ENCODE peak calls at places on chromosomes 13 and 19, in nine cellular contexts. One of them, this sample, is unnamed. For H3K9me3 and H3K4me1, the result is how much of the 10 kb centered on the place peaks cover.

GRCh38 chr13:26855071-26855470 is 94.5 kb upstream of the GPR12 start:
- DNase-seq in cardiac muscle cell: no peak
- DNase-seq in neural progenitor cell: no peak
- DNase-seq in keratinocyte: no peak
- DNase-seq in heart right ventricle: no peak
- DNase-seq in gastrocnemius medialis: no peak
- DNase-seq in uterus: no peak
- DNase-seq in naive thymus-derived CD4-positive, alpha-beta T cell: no peak
- DNase-seq in RWPE2: no peak
- DNase-seq in this sample: no peak

GRCh38 chr13:32427852-32428580 is at the start of gene N4BP2L1:
- DNase-seq in RWPE2: no peak
- DNase-seq in heart right ventricle: peak
- DNase-seq in naive thymus-derived CD4-positive, alpha-beta T cell: peak
- DNase-seq in uterus: peak
- DNase-seq in neural progenitor cell: peak
- DNase-seq in gastrocnemius medialis: peak
- DNase-seq in keratinocyte: no peak
- DNase-seq in cardiac muscle cell: peak
- DNase-seq in this sample: peak

GRCh38 chr13:109610517-109610916 is 175.9 kb downstream of the IRS2 start:
- DNase-seq in keratinocyte: no peak
- DNase-seq in cardiac muscle cell: peak
- DNase-seq in naive thymus-derived CD4-positive, alpha-beta T cell: peak
- DNase-seq in RWPE2: no peak
- DNase-seq in gastrocnemius medialis: no peak
- DNase-seq in uterus: no peak
- DNase-seq in heart right ventricle: peak
- DNase-seq in neural progenitor cell: peak
- DNase-seq in this sample: peak

GRCh38 chr19:21317821-21318220 is 11.4 kb downstream of the ZNF708 start:
- DNase-seq in gastrocnemius medialis: no peak
- DNase-seq in RWPE2: no peak
- DNase-seq in uterus: no peak
- DNase-seq in heart right ventricle: no peak
- DNase-seq in cardiac muscle cell: no peak
- DNase-seq in neural progenitor cell: no peak
- DNase-seq in naive thymus-derived CD4-positive, alpha-beta T cell: no peak
- DNase-seq in keratinocyte: no peak
- DNase-seq in this sample: no peak

GRCh38 chr13:41603917-41604316 is 146.6 kb downstream of the RGCC start:
- DNase-seq in neural progenitor cell: no peak
- DNase-seq in naive thymus-derived CD4-positive, alpha-beta T cell: no peak
- DNase-seq in keratinocyte: peak
- DNase-seq in heart right ventricle: no peak
- DNase-seq in gastrocnemius medialis: peak
- DNase-seq in cardiac muscle cell: peak
- DNase-seq in RWPE2: no peak
- DNase-seq in uterus: no peak
- DNase-seq in this sample: no peak

GRCh38 chr13:70203661-70204229 is 95.5 kb upstream of the KLHL1 start:
- DNase-seq in neural progenitor cell: peak
- DNase-seq in cardiac muscle cell: no peak
- DNase-seq in heart right ventricle: no peak
- DNase-seq in gastrocnemius medialis: no peak
- DNase-seq in RWPE2: no peak
- DNase-seq in naive thymus-derived CD4-positive, alpha-beta T cell: no peak
- DNase-seq in uterus: no peak
- DNase-seq in keratinocyte: no peak
- DNase-seq in this sample: no peak

GRCh38 chr13:87677334-87678234 is 6.4 kb downstream of the SLITRK5 start:
- DNase-seq in heart right ventricle: no peak
- DNase-seq in gastrocnemius medialis: no peak
- DNase-seq in neural progenitor cell: peak
- DNase-seq in RWPE2: no peak
- DNase-seq in uterus: no peak
- DNase-seq in cardiac muscle cell: no peak
- DNase-seq in keratinocyte: no peak
- DNase-seq in naive thymus-derived CD4-positive, alpha-beta T cell: no peak
- DNase-seq in this sample: no peak

GRCh38 chr13:24208314-24208713 is 47.8 kb downstream of the SPATA13 start:
- DNase-seq in uterus: no peak
- DNase-seq in gastrocnemius medialis: no peak
- DNase-seq in neural progenitor cell: no peak
- DNase-seq in heart right ventricle: no peak
- DNase-seq in RWPE2: no peak
- DNase-seq in cardiac muscle cell: peak
- DNase-seq in naive thymus-derived CD4-positive, alpha-beta T cell: no peak
- DNase-seq in keratinocyte: peak
- DNase-seq in this sample: no peak

GRCh38 chr13:65966991-65967451 is 1263.1 kb downstream of the PCDH9 start:
- DNase-seq in neural progenitor cell: peak
- DNase-seq in gastrocnemius medialis: no peak
- DNase-seq in cardiac muscle cell: peak
- DNase-seq in naive thymus-derived CD4-positive, alpha-beta T cell: no peak
- DNase-seq in uterus: no peak
- DNase-seq in heart right ventricle: no peak
- DNase-seq in keratinocyte: no peak
- DNase-seq in RWPE2: no peak
- DNase-seq in this sample: no peak

GRCh38 chr13:112959206-112959605 is 9.8 kb upstream of the MCF2L start:
- DNase-seq in naive thymus-derived CD4-positive, alpha-beta T cell: no peak
- DNase-seq in gastrocnemius medialis: no peak
- DNase-seq in heart right ventricle: no peak
- DNase-seq in keratinocyte: no peak
- DNase-seq in neural progenitor cell: no peak
- DNase-seq in RWPE2: peak
- DNase-seq in uterus: no peak
- DNase-seq in cardiac muscle cell: peak
- DNase-seq in this sample: no peak

GRCh38 chr13:29503041-29503837 is 92.2 kb downstream of the SLC7A1 start:
- DNase-seq in keratinocyte: no peak
- DNase-seq in uterus: no peak
- DNase-seq in naive thymus-derived CD4-positive, alpha-beta T cell: no peak
- DNase-seq in neural progenitor cell: peak
- DNase-seq in heart right ventricle: no peak
- DNase-seq in RWPE2: no peak
- DNase-seq in cardiac muscle cell: peak
- DNase-seq in gastrocnemius medialis: no peak
- DNase-seq in this sample: peak

GRCh38 chr13:32164622-32165268 is 133.2 kb downstream of the FRY start:
- DNase-seq in uterus: no peak
- DNase-seq in neural progenitor cell: peak
- DNase-seq in cardiac muscle cell: peak
- DNase-seq in heart right ventricle: no peak
- DNase-seq in gastrocnemius medialis: no peak
- DNase-seq in naive thymus-derived CD4-positive, alpha-beta T cell: no peak
- DNase-seq in keratinocyte: no peak
- DNase-seq in RWPE2: no peak
- DNase-seq in this sample: no peak

GRCh38 chr13:73939071-73939380 is 195.2 kb downstream of the KLF12 start:
- DNase-seq in keratinocyte: no peak
- DNase-seq in RWPE2: no peak
- DNase-seq in cardiac muscle cell: no peak
- DNase-seq in naive thymus-derived CD4-positive, alpha-beta T cell: no peak
- DNase-seq in gastrocnemius medialis: no peak
- DNase-seq in heart right ventricle: no peak
- DNase-seq in neural progenitor cell: no peak
- DNase-seq in uterus: no peak
- DNase-seq in this sample: no peak

GRCh38 chr13:106275441-106276032 is 259.9 kb downstream of the EFNB2 start:
- DNase-seq in gastrocnemius medialis: no peak
- DNase-seq in uterus: no peak
- DNase-seq in neural progenitor cell: no peak
- DNase-seq in naive thymus-derived CD4-positive, alpha-beta T cell: no peak
- DNase-seq in heart right ventricle: no peak
- DNase-seq in RWPE2: no peak
- DNase-seq in keratinocyte: no peak
- DNase-seq in cardiac muscle cell: peak
- DNase-seq in this sample: no peak

GRCh38 chr13:106533940-106534843 is 1.3 kb downstream of the EFNB2 start:
- DNase-seq in keratinocyte: no peak
- DNase-seq in RWPE2: no peak
- DNase-seq in cardiac muscle cell: peak
- DNase-seq in naive thymus-derived CD4-positive, alpha-beta T cell: peak
- DNase-seq in heart right ventricle: peak
- DNase-seq in gastrocnemius medialis: peak
- DNase-seq in neural progenitor cell: peak
- DNase-seq in uterus: peak
- DNase-seq in this sample: peak

GRCh38 chr13:75492389-75492788 is 10.4 kb upstream of the TBC1D4 start:
- DNase-seq in naive thymus-derived CD4-positive, alpha-beta T cell: no peak
- DNase-seq in gastrocnemius medialis: no peak
- DNase-seq in neural progenitor cell: no peak
- DNase-seq in keratinocyte: no peak
- DNase-seq in heart right ventricle: no peak
- DNase-seq in cardiac muscle cell: peak
- DNase-seq in uterus: no peak
- DNase-seq in RWPE2: no peak
- DNase-seq in this sample: no peak

GRCh38 chr13:20425819-20426219 is 99.8 kb downstream of the CRYL1 start:
- DNase-seq in naive thymus-derived CD4-positive, alpha-beta T cell: no peak
- DNase-seq in gastrocnemius medialis: no peak
- DNase-seq in heart right ventricle: no peak
- DNase-seq in neural progenitor cell: no peak
- DNase-seq in keratinocyte: no peak
- DNase-seq in cardiac muscle cell: no peak
- DNase-seq in RWPE2: no peak
- DNase-seq in uterus: no peak
- DNase-seq in this sample: no peak

GRCh38 chr13:74191036-74191809 is 57.0 kb upstream of the KLF12 start:
- DNase-seq in cardiac muscle cell: no peak
- DNase-seq in heart right ventricle: no peak
- DNase-seq in uterus: no peak
- DNase-seq in gastrocnemius medialis: no peak
- DNase-seq in neural progenitor cell: peak
- DNase-seq in keratinocyte: no peak
- DNase-seq in RWPE2: no peak
- DNase-seq in naive thymus-derived CD4-positive, alpha-beta T cell: no peak
- DNase-seq in this sample: no peak

GRCh38 chr19:29519931-29520330 is 5.9 kb upstream of the VSTM2B start:
- DNase-seq in RWPE2: no peak
- DNase-seq in gastrocnemius medialis: no peak
- DNase-seq in naive thymus-derived CD4-positive, alpha-beta T cell: no peak
- DNase-seq in keratinocyte: no peak
- DNase-seq in heart right ventricle: no peak
- DNase-seq in neural progenitor cell: no peak
- DNase-seq in cardiac muscle cell: no peak
- DNase-seq in uterus: no peak
- DNase-seq in this sample: peak

GRCh38 chr13:44801990-44802389 is 187.3 kb downstream of the NUFIP1 start:
- DNase-seq in neural progenitor cell: no peak
- DNase-seq in gastrocnemius medialis: no peak
- DNase-seq in uterus: no peak
- DNase-seq in RWPE2: no peak
- DNase-seq in heart right ventricle: no peak
- DNase-seq in keratinocyte: no peak
- DNase-seq in naive thymus-derived CD4-positive, alpha-beta T cell: no peak
- DNase-seq in cardiac muscle cell: peak
- DNase-seq in this sample: no peak

GRCh38 chr19:22735911-22736645 is 47.9 kb downstream of the ZNF99 start:
- DNase-seq in cardiac muscle cell: no peak
- DNase-seq in gastrocnemius medialis: no peak
- DNase-seq in heart right ventricle: no peak
- DNase-seq in neural progenitor cell: no peak
- DNase-seq in uterus: no peak
- DNase-seq in naive thymus-derived CD4-positive, alpha-beta T cell: no peak
- DNase-seq in keratinocyte: no peak
- DNase-seq in RWPE2: no peak
- DNase-seq in this sample: no peak
- H3K9me3 ChIP-seq in cardiac muscle cell: under half
- H3K9me3 ChIP-seq in gastrocnemius medialis: under half
- H3K9me3 ChIP-seq in heart right ventricle: under half
- H3K9me3 ChIP-seq in neural progenitor cell: under half
- H3K9me3 ChIP-seq in uterus: under half
- H3K9me3 ChIP-seq in naive thymus-derived CD4-positive, alpha-beta T cell: under half
- H3K9me3 ChIP-seq in keratinocyte: under half
- H3K9me3 ChIP-seq in RWPE2: under half
- H3K9me3 ChIP-seq in this sample: under half

GRCh38 chr13:85798999-85799646 is at the start of gene SLITRK6:
- DNase-seq in neural progenitor cell: peak
- DNase-seq in keratinocyte: peak
- DNase-seq in naive thymus-derived CD4-positive, alpha-beta T cell: no peak
- DNase-seq in cardiac muscle cell: peak
- DNase-seq in RWPE2: peak
- DNase-seq in uterus: no peak
- DNase-seq in gastrocnemius medialis: no peak
- DNase-seq in heart right ventricle: no peak
- DNase-seq in this sample: no peak
- H3K4me3 ChIP-seq in neural progenitor cell: peak
- H3K4me3 ChIP-seq in keratinocyte: peak
- H3K4me3 ChIP-seq in naive thymus-derived CD4-positive, alpha-beta T cell: no peak
- H3K4me3 ChIP-seq in cardiac muscle cell: no peak
- H3K4me3 ChIP-seq in RWPE2: peak
- H3K4me3 ChIP-seq in uterus: no peak
- H3K4me3 ChIP-seq in gastrocnemius medialis: no peak
- H3K4me3 ChIP-seq in heart right ventricle: no peak
- H3K4me3 ChIP-seq in this sample: peak

DNA sequence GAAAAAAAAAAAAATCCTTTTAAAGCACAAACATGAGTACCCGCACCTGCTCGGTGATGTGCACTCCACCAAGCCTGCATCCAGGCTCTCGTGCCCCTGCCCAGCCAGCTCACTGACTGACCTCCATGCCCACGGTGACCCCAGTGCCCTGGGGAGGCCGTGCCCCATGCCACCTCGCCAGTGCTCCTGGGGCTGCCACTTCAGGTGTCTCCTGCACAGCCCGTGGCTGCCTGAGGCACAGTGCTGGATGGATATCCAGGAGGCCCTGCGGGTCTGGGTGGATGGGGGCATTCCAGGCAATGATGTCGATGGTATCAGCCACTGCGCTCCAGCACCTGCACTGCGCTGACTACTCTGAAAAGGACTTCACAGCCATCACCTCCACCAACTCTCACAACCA is 9.0 kb downstream of the PPP6R1 start:
- DNase-seq in gastrocnemius medialis: no peak
- DNase-seq in RWPE2: no peak
- DNase-seq in keratinocyte: no peak
- DNase-seq in naive thymus-derived CD4-positive, alpha-beta T cell: no peak
- DNase-seq in neural progenitor cell: no peak
- DNase-seq in heart right ventricle: no peak
- DNase-seq in cardiac muscle cell: no peak
- DNase-seq in uterus: no peak
- DNase-seq in this sample: no peak
- H3K4me1 ChIP-seq in gastrocnemius medialis: under half
- H3K4me1 ChIP-seq in RWPE2: under half
- H3K4me1 ChIP-seq in keratinocyte: under half
- H3K4me1 ChIP-seq in naive thymus-derived CD4-positive, alpha-beta T cell: half or more
- H3K4me1 ChIP-seq in neural progenitor cell: under half
- H3K4me1 ChIP-seq in heart right ventricle: half or more
- H3K4me1 ChIP-seq in cardiac muscle cell: under half
- H3K4me1 ChIP-seq in uterus: under half
- H3K4me1 ChIP-seq in this sample: under half

DNA sequence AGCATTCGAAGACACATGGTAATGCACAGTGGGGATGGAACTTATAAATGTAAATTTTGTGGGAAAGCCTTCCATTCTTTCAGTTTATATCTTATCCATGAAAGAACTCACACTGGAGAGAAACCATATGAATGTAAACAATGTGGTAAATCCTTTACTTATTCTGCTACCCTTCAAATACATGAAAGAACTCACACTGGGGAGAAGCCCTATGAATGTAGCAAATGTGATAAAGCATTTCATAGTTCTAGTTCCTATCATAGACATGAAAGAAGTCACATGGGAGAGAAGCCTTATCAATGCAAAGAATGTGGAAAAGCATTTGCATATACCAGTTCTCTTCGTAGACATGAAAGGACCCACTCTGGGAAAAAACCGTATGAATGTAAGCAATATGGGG is 16.2 kb upstream of the ZNF763 start:
- DNase-seq in naive thymus-derived CD4-positive, alpha-beta T cell: no peak
- DNase-seq in heart right ventricle: no peak
- DNase-seq in RWPE2: no peak
- DNase-seq in cardiac muscle cell: no peak
- DNase-seq in gastrocnemius medialis: no peak
- DNase-seq in keratinocyte: no peak
- DNase-seq in uterus: no peak
- DNase-seq in neural progenitor cell: no peak
- DNase-seq in this sample: no peak
- H3K9me3 ChIP-seq in naive thymus-derived CD4-positive, alpha-beta T cell: under half
- H3K9me3 ChIP-seq in heart right ventricle: half or more
- H3K9me3 ChIP-seq in RWPE2: half or more
- H3K9me3 ChIP-seq in cardiac muscle cell: under half
- H3K9me3 ChIP-seq in gastrocnemius medialis: half or more
- H3K9me3 ChIP-seq in keratinocyte: half or more
- H3K9me3 ChIP-seq in uterus: under half
- H3K9me3 ChIP-seq in neural progenitor cell: half or more
- H3K9me3 ChIP-seq in this sample: under half